ENCODE peak calls at places on chromosome 12, in four cellular contexts. One of them, this sample, is unnamed. For H3K9me3 and H3K36me3, the result is how much of the 10 kb centered on the place peaks cover.

GRCh38 chr12:63150255-63151060 is 543 bp downstream of the AVPR1A start:
- DNase-seq in cardiac muscle cell: peak
- DNase-seq in IMR-90: no peak
- DNase-seq in Peyer's patch: no peak
- DNase-seq in this sample: peak

GRCh38 chr12:3138896-3139590 is 61.9 kb downstream of the TSPAN9 start:
- DNase-seq in cardiac muscle cell: no peak
- DNase-seq in Peyer's patch: no peak
- DNase-seq in IMR-90: no peak
- DNase-seq in this sample: no peak

GRCh38 chr12:45989857-45990467 is 412 bp downstream of the SCAF11 start:
- DNase-seq in IMR-90: peak
- DNase-seq in cardiac muscle cell: no peak
- DNase-seq in Peyer's patch: no peak
- DNase-seq in this sample: peak

GRCh38 chr12:6294533-6295186 is 15.8 kb upstream of the PLEKHG6 start:
- DNase-seq in cardiac muscle cell: no peak
- DNase-seq in Peyer's patch: no peak
- DNase-seq in IMR-90: no peak
- DNase-seq in this sample: no peak

GRCh38 chr12:126582231-126582630 is 1517.0 kb downstream of the AACS start:
- DNase-seq in Peyer's patch: no peak
- DNase-seq in cardiac muscle cell: no peak
- DNase-seq in IMR-90: no peak
- DNase-seq in this sample: no peak

GRCh38 chr12:46921048-46921753 is 95.4 kb upstream of the SLC38A4 start:
- DNase-seq in cardiac muscle cell: no peak
- DNase-seq in Peyer's patch: no peak
- DNase-seq in IMR-90: peak
- DNase-seq in this sample: no peak

GRCh38 chr12:31726575-31726974 is 2.2 kb downstream of the AMN1 start:
- DNase-seq in Peyer's patch: no peak
- DNase-seq in IMR-90: no peak
- DNase-seq in cardiac muscle cell: no peak
- DNase-seq in this sample: no peak

GRCh38 chr12:15664491-15664890 is 124.7 kb downstream of the EPS8 start:
- DNase-seq in Peyer's patch: no peak
- DNase-seq in IMR-90: peak
- DNase-seq in cardiac muscle cell: no peak
- DNase-seq in this sample: no peak

GRCh38 chr12:64160718-64161060 is 61.4 kb downstream of the KICS2 start:
- DNase-seq in cardiac muscle cell: no peak
- DNase-seq in Peyer's patch: no peak
- DNase-seq in IMR-90: peak
- DNase-seq in this sample: no peak

GRCh38 chr12:22333751-22334695 is 484 bp downstream of the ST8SIA1 start:
- DNase-seq in IMR-90: no peak
- DNase-seq in Peyer's patch: no peak
- DNase-seq in cardiac muscle cell: peak
- DNase-seq in this sample: peak

GRCh38 chr12:4178424-4179184 is 95.0 kb upstream of the CCND2 start:
- DNase-seq in IMR-90: no peak
- DNase-seq in Peyer's patch: no peak
- DNase-seq in cardiac muscle cell: no peak
- DNase-seq in this sample: no peak

GRCh38 chr12:96811083-96811482 is 96.0 kb upstream of the NEDD1 start:
- DNase-seq in cardiac muscle cell: no peak
- DNase-seq in IMR-90: peak
- DNase-seq in Peyer's patch: no peak
- DNase-seq in this sample: no peak

GRCh38 chr12:2126676-2127406 is 74.1 kb downstream of the CACNA1C start:
- DNase-seq in IMR-90: no peak
- DNase-seq in Peyer's patch: no peak
- DNase-seq in cardiac muscle cell: no peak
- DNase-seq in this sample: no peak

GRCh38 chr12:915090-915489 is 34.4 kb downstream of the RAD52 start:
- DNase-seq in IMR-90: no peak
- DNase-seq in Peyer's patch: no peak
- DNase-seq in cardiac muscle cell: no peak
- DNase-seq in this sample: no peak

GRCh38 chr12:92439397-92439779 is 263.4 kb upstream of the PLEKHG7 start:
- DNase-seq in Peyer's patch: no peak
- DNase-seq in cardiac muscle cell: no peak
- DNase-seq in IMR-90: peak
- DNase-seq in this sample: no peak

GRCh38 chr12:108374596-108375320 is 35.6 kb upstream of the CMKLR1 start:
- DNase-seq in IMR-90: no peak
- DNase-seq in Peyer's patch: no peak
- DNase-seq in cardiac muscle cell: no peak
- DNase-seq in this sample: no peak

GRCh38 chr12:6767592-6768384 is 1.6 kb downstream of the PTMS start:
- DNase-seq in cardiac muscle cell: peak
- DNase-seq in Peyer's patch: no peak
- DNase-seq in IMR-90: peak
- DNase-seq in this sample: no peak

GRCh38 chr12:37546901-37547475 is 769.6 kb upstream of the ALG10B start:
- DNase-seq in Peyer's patch: no peak
- DNase-seq in cardiac muscle cell: no peak
- DNase-seq in IMR-90: no peak
- DNase-seq in this sample: no peak

GRCh38 chr12:37547611-37548010 is 769.0 kb upstream of the ALG10B start:
- DNase-seq in IMR-90: no peak
- DNase-seq in cardiac muscle cell: no peak
- DNase-seq in Peyer's patch: no peak
- DNase-seq in this sample: no peak

GRCh38 chr12:37546206-37546605 is 770.4 kb upstream of the ALG10B start:
- DNase-seq in cardiac muscle cell: no peak
- DNase-seq in Peyer's patch: no peak
- DNase-seq in IMR-90: no peak
- DNase-seq in this sample: no peak

GRCh38 chr12:37543966-37544668 is 772.5 kb upstream of the ALG10B start:
- DNase-seq in IMR-90: no peak
- DNase-seq in Peyer's patch: no peak
- DNase-seq in cardiac muscle cell: no peak
- DNase-seq in this sample: no peak

GRCh38 chr12:37545759-37546158 is 770.8 kb upstream of the ALG10B start:
- DNase-seq in Peyer's patch: no peak
- DNase-seq in IMR-90: no peak
- DNase-seq in cardiac muscle cell: no peak
- DNase-seq in this sample: no peak
- H3K9me3 ChIP-seq in Peyer's patch: under half
- H3K9me3 ChIP-seq in IMR-90: half or more
- H3K9me3 ChIP-seq in cardiac muscle cell: under half
- H3K9me3 ChIP-seq in this sample: under half

GRCh38 chr12:83850531-83850930 is 1062.1 kb downstream of the SLC6A15 start:
- DNase-seq in Peyer's patch: no peak
- DNase-seq in cardiac muscle cell: no peak
- DNase-seq in IMR-90: no peak
- DNase-seq in this sample: no peak
- TF ChIP-seq CTCF in Peyer's patch: no peak
- TF ChIP-seq CTCF in cardiac muscle cell: no peak
- TF ChIP-seq CTCF in IMR-90: no peak
- TF ChIP-seq CTCF in this sample: no peak

GRCh38 chr12:76317976-76318375 is 30.2 kb downstream of the BBS10 start:
- DNase-seq in IMR-90: no peak
- DNase-seq in cardiac muscle cell: no peak
- DNase-seq in Peyer's patch: no peak
- DNase-seq in this sample: no peak
- H3K36me3 ChIP-seq in IMR-90: under half
- H3K36me3 ChIP-seq in cardiac muscle cell: under half
- H3K36me3 ChIP-seq in Peyer's patch: under half
- H3K36me3 ChIP-seq in this sample: under half

GRCh38 chr12:123358035-123358434 is 6.6 kb downstream of the SBNO1 start:
- DNase-seq in IMR-90: no peak
- DNase-seq in cardiac muscle cell: no peak
- DNase-seq in Peyer's patch: no peak
- DNase-seq in this sample: no peak
- H3K9me3 ChIP-seq in IMR-90: under half
- H3K9me3 ChIP-seq in cardiac muscle cell: under half
- H3K9me3 ChIP-seq in Peyer's patch: under half
- H3K9me3 ChIP-seq in this sample: under half